ENCODE peak calls at places on chromosome 3, in four cellular contexts. One of them, this sample, is unnamed.
A peak's percentile ranks its signal among the peaks of the same experiment; 100 is the strongest.

GRCh38 chr3:118827446-118827845 is 207.2 kb downstream of the IGSF11 start:
- DNase-seq in HL-60: no peak
- DNase-seq in NCI-H460: no peak
- DNase-seq in endothelial cell of umbilical vein: no peak
- DNase-seq in this sample: no peak

GRCh38 chr3:55157736-55158135 is 229.9 kb upstream of the LRTM1 start:
- DNase-seq in NCI-H460: no peak
- DNase-seq in HL-60: no peak
- DNase-seq in endothelial cell of umbilical vein: no peak
- DNase-seq in this sample: no peak

GRCh38 chr3:196207833-196208607 is 3.2 kb downstream of the ZDHHC19 start:
- DNase-seq in HL-60: no peak
- DNase-seq in endothelial cell of umbilical vein: no peak
- DNase-seq in NCI-H460: no peak
- DNase-seq in this sample: no peak

GRCh38 chr3:9791790-9792404 is 376 bp downstream of the TADA3 start:
- DNase-seq in NCI-H460: no peak
- DNase-seq in HL-60: no peak
- DNase-seq in endothelial cell of umbilical vein: no peak
- DNase-seq in this sample: peak; percentile 54

GRCh38 chr3:106692624-106693023 is 684.6 kb upstream of the CCDC54 start:
- DNase-seq in endothelial cell of umbilical vein: no peak
- DNase-seq in NCI-H460: no peak
- DNase-seq in HL-60: no peak
- DNase-seq in this sample: no peak

GRCh38 chr3:157494581-157495281 is 8.5 kb downstream of the VEPH1 start:
- DNase-seq in NCI-H460: no peak
- DNase-seq in endothelial cell of umbilical vein: no peak
- DNase-seq in HL-60: no peak
- DNase-seq in this sample: no peak

GRCh38 chr3:100899440-100900091 is 93.7 kb downstream of the ABI3BP start:
- DNase-seq in NCI-H460: peak; percentile 39
- DNase-seq in endothelial cell of umbilical vein: peak; percentile 92
- DNase-seq in HL-60: no peak
- DNase-seq in this sample: peak; percentile 29

GRCh38 chr3:40083066-40083465 is 226.4 kb upstream of the EIF1B start:
- DNase-seq in HL-60: no peak
- DNase-seq in endothelial cell of umbilical vein: no peak
- DNase-seq in NCI-H460: no peak
- DNase-seq in this sample: no peak

GRCh38 chr3:197466586-197467399 is 89.0 kb downstream of the BDH1 start:
- DNase-seq in NCI-H460: no peak
- DNase-seq in endothelial cell of umbilical vein: peak; percentile 69
- DNase-seq in HL-60: no peak
- DNase-seq in this sample: no peak

GRCh38 chr3:58296269-58296668 is 9.8 kb upstream of the RPP14 start:
- DNase-seq in HL-60: no peak
- DNase-seq in NCI-H460: no peak
- DNase-seq in endothelial cell of umbilical vein: no peak
- DNase-seq in this sample: no peak

GRCh38 chr3:180059351-180059750 is 22.6 kb upstream of the PEX5L start:
- DNase-seq in HL-60: no peak
- DNase-seq in endothelial cell of umbilical vein: no peak
- DNase-seq in NCI-H460: no peak
- DNase-seq in this sample: no peak

GRCh38 chr3:50338989-50339388 is 1.6 kb downstream of the RASSF1 start:
- DNase-seq in HL-60: no peak
- DNase-seq in NCI-H460: no peak
- DNase-seq in endothelial cell of umbilical vein: no peak
- DNase-seq in this sample: peak; percentile 51

GRCh38 chr3:52526151-52526561 is 7.5 kb downstream of the NT5DC2 start:
- DNase-seq in NCI-H460: no peak
- DNase-seq in endothelial cell of umbilical vein: no peak
- DNase-seq in HL-60: no peak
- DNase-seq in this sample: no peak

GRCh38 chr3:144586382-144586781 is 614.8 kb downstream of the DIPK2A start:
- DNase-seq in endothelial cell of umbilical vein: peak; percentile 44
- DNase-seq in HL-60: peak; percentile 21
- DNase-seq in NCI-H460: no peak
- DNase-seq in this sample: peak; percentile 53

GRCh38 chr3:189368384-189368783 is 196.6 kb downstream of the TPRG1 start:
- DNase-seq in HL-60: no peak
- DNase-seq in endothelial cell of umbilical vein: no peak
- DNase-seq in NCI-H460: no peak
- DNase-seq in this sample: no peak

GRCh38 chr3:192122832-192123594 is 604.3 kb downstream of the FGF12 start:
- DNase-seq in NCI-H460: no peak
- DNase-seq in endothelial cell of umbilical vein: no peak
- DNase-seq in HL-60: no peak
- DNase-seq in this sample: no peak

GRCh38 chr3:123105201-123106189 is 38.7 kb downstream of the PDIA5 start:
- DNase-seq in NCI-H460: no peak
- DNase-seq in HL-60: peak; percentile 14
- DNase-seq in endothelial cell of umbilical vein: no peak
- DNase-seq in this sample: no peak

GRCh38 chr3:12286927-12287726 is 1.7 kb upstream of the PPARG start:
- DNase-seq in endothelial cell of umbilical vein: no peak
- DNase-seq in NCI-H460: no peak
- DNase-seq in HL-60: no peak
- DNase-seq in this sample: no peak

GRCh38 chr3:180595536-180595935 is 6.4 kb upstream of the TTC14 start:
- DNase-seq in HL-60: no peak
- DNase-seq in NCI-H460: no peak
- DNase-seq in endothelial cell of umbilical vein: no peak
- DNase-seq in this sample: no peak

GRCh38 chr3:112463250-112463649 is 36.0 kb downstream of the BTLA start:
- DNase-seq in NCI-H460: no peak
- DNase-seq in endothelial cell of umbilical vein: no peak
- DNase-seq in HL-60: no peak
- DNase-seq in this sample: no peak

GRCh38 chr3:72655151-72655551 is 193.1 kb downstream of the SHQ1 start:
- DNase-seq in NCI-H460: no peak
- DNase-seq in HL-60: no peak
- DNase-seq in endothelial cell of umbilical vein: no peak
- DNase-seq in this sample: no peak

GRCh38 chr3:150351398-150351797 is 56.7 kb upstream of the TSC22D2 start:
- DNase-seq in endothelial cell of umbilical vein: peak; percentile 11
- DNase-seq in HL-60: no peak
- DNase-seq in NCI-H460: no peak
- DNase-seq in this sample: no peak

GRCh38 chr3:8445861-8446260 is 55.8 kb upstream of the LMCD1 start:
- DNase-seq in NCI-H460: no peak
- DNase-seq in endothelial cell of umbilical vein: peak; percentile 99
- DNase-seq in HL-60: no peak
- DNase-seq in this sample: no peak

GRCh38 chr3:133276594-133276993 is 123.3 kb upstream of the BFSP2 start:
- DNase-seq in NCI-H460: no peak
- DNase-seq in endothelial cell of umbilical vein: no peak
- DNase-seq in HL-60: no peak
- DNase-seq in this sample: no peak

GRCh38 chr3:15858547-15859506 is 61.0 kb upstream of the ANKRD28 start:
- DNase-seq in endothelial cell of umbilical vein: peak; percentile 20
- DNase-seq in NCI-H460: no peak
- DNase-seq in HL-60: peak; percentile 29
- DNase-seq in this sample: peak; percentile 55

GRCh38 chr3:150449169-150449721 is 41.1 kb downstream of the TSC22D2 start:
- DNase-seq in NCI-H460: no peak
- DNase-seq in HL-60: no peak
- DNase-seq in endothelial cell of umbilical vein: peak; percentile 87
- DNase-seq in this sample: no peak

GRCh38 chr3:10993729-10994065 is 1.1 kb downstream of the SLC6A1 start:
- DNase-seq in HL-60: no peak
- DNase-seq in NCI-H460: no peak
- DNase-seq in endothelial cell of umbilical vein: no peak
- DNase-seq in this sample: no peak

GRCh38 chr3:128395046-128395445 is 71.6 kb downstream of the DNAJB8 start:
- DNase-seq in NCI-H460: no peak
- DNase-seq in endothelial cell of umbilical vein: no peak
- DNase-seq in HL-60: no peak
- DNase-seq in this sample: no peak

GRCh38 chr3:125440559-125440955 is 65.4 kb upstream of the ZNF148 start:
- DNase-seq in NCI-H460: no peak
- DNase-seq in HL-60: no peak
- DNase-seq in endothelial cell of umbilical vein: no peak
- DNase-seq in this sample: no peak

GRCh38 chr3:54866221-54866620 is 61.6 kb downstream of the LRTM1 start:
- DNase-seq in HL-60: no peak
- DNase-seq in NCI-H460: no peak
- DNase-seq in endothelial cell of umbilical vein: no peak
- DNase-seq in this sample: no peak

GRCh38 chr3:26015752-26016151 is 225.9 kb downstream of the OXSM start:
- DNase-seq in HL-60: no peak
- DNase-seq in endothelial cell of umbilical vein: no peak
- DNase-seq in NCI-H460: no peak
- DNase-seq in this sample: no peak

GRCh38 chr3:182980204-182981037 is at the start of gene DCUN1D1:
- DNase-seq in endothelial cell of umbilical vein: peak; percentile 82
- DNase-seq in HL-60: no peak
- DNase-seq in NCI-H460: peak; percentile 81
- DNase-seq in this sample: peak; percentile 67

GRCh38 chr3:115156255-115156654 is 9.2 kb upstream of the ZBTB20 start:
- DNase-seq in HL-60: no peak
- DNase-seq in endothelial cell of umbilical vein: no peak
- DNase-seq in NCI-H460: no peak
- DNase-seq in this sample: no peak